ENCODE peak calls at places on chromosomes 4 and X, in five cellular contexts. N is CD8-positive, alpha-beta T cell; M is upper lobe of right lung; I is tibial artery; Y is pancreas. Z is an unnamed sample.
A peak's percentile ranks its signal among the peaks of the same experiment; 100 is the strongest.

GRCh38 chrX:45801554-45801953 is 600.9 kb upstream of the DIPK2B start:
- DNase-seq in N (no peak), M (no peak), I (no peak), Y (no peak), Z (peak; percentile 55)

GRCh38 chr4:82268050-82268825 is 105.6 kb downstream of the HNRNPD start:
- DNase-seq in N (peak; percentile 16), M (no peak), I (peak; percentile 54), Y (peak; percentile 50), Z (peak; percentile 44)

GRCh38 chrX:6505960-6506359 is 29.0 kb downstream of the VCX3A start:
- DNase-seq in N (no peak), M (no peak), I (no peak), Y (no peak), Z (no peak)

GRCh38 chr4:14650127-14650526 is 352.2 kb upstream of the CPEB2 start:
- DNase-seq in N (no peak), M (no peak), I (no peak), Y (no peak), Z (no peak)

GRCh38 chr4:73984736-73985527 is 3.1 kb downstream of the PPBP start:
- DNase-seq in N (no peak), M (no peak), I (no peak), Y (no peak), Z (no peak)

GRCh38 chr4:112523764-112524505 is 8.0 kb upstream of the NEUROG2 start:
- DNase-seq in N (peak; percentile 65), M (peak; percentile 84), I (no peak), Y (peak; percentile 78), Z (peak; percentile 47)

GRCh38 chr4:129362685-129363274 is 266.8 kb downstream of the C4orf33 start:
- DNase-seq in N (peak; percentile 4), M (no peak), I (peak; percentile 46), Y (peak; percentile 58), Z (peak; percentile 29)

GRCh38 chr4:181046809-181047208 is 1196.4 kb upstream of the TENM3 start:
- DNase-seq in N (no peak), M (no peak), I (no peak), Y (no peak), Z (no peak)

GRCh38 chrX:74349387-74349786 is 45.4 kb downstream of the ZCCHC13 start:
- DNase-seq in N (no peak), M (no peak), I (no peak), Y (no peak), Z (no peak)

GRCh38 chr4:36290641-36291040 is 9.2 kb downstream of the DTHD1 start:
- DNase-seq in N (no peak), M (no peak), I (no peak), Y (no peak), Z (no peak)

GRCh38 chr4:169054879-169055278 is 44.8 kb upstream of the CBR4 start:
- DNase-seq in N (no peak), M (no peak), I (no peak), Y (no peak), Z (no peak)

GRCh38 chr4:159240690-159241089 is 137.8 kb downstream of the RAPGEF2 start:
- DNase-seq in N (no peak), M (no peak), I (no peak), Y (no peak), Z (no peak)

GRCh38 chr4:104420766-104421165 is 73.9 kb downstream of the CXXC4 start:
- DNase-seq in N (no peak), M (no peak), I (no peak), Y (no peak), Z (no peak)

GRCh38 chr4:144905286-144905685 is 192.7 kb downstream of the ANAPC10 start:
- DNase-seq in N (no peak), M (no peak), I (no peak), Y (no peak), Z (no peak)

GRCh38 chr4:96972920-96973319 is 1133.0 kb downstream of the PDHA2 start:
- DNase-seq in N (no peak), M (no peak), I (no peak), Y (no peak), Z (no peak)

GRCh38 chr4:85565761-85566480 is 91.0 kb downstream of the ARHGAP24 start:
- DNase-seq in N (no peak), M (no peak), I (no peak), Y (no peak), Z (no peak)

GRCh38 chr4:94523617-94524016 is 71.9 kb downstream of the PDLIM5 start:
- DNase-seq in N (no peak), M (no peak), I (no peak), Y (no peak), Z (no peak)

GRCh38 chr4:127261476-127261875 is 371.3 kb upstream of the INTU start:
- DNase-seq in N (no peak), M (no peak), I (no peak), Y (no peak), Z (no peak)

GRCh38 chr4:119518230-119518892 is 110.2 kb downstream of the PDE5A start:
- DNase-seq in N (no peak), M (no peak), I (no peak), Y (no peak), Z (no peak)

GRCh38 chrX:94053575-94053974 is 379.6 kb downstream of the FAM133A start:
- DNase-seq in N (no peak), M (no peak), I (no peak), Y (no peak), Z (no peak)

GRCh38 chrX:2242326-2242725 is 258.4 kb downstream of the DHRSX start:
- DNase-seq in N (no peak), M (no peak), I (no peak), Y (no peak), Z (no peak)

GRCh38 chr4:140790765-140791164 is 34.6 kb upstream of the TBC1D9 start:
- DNase-seq in N (no peak), M (peak; percentile 71), I (peak; percentile 60), Y (no peak), Z (no peak)

GRCh38 chrX:30230395-30230794 is at the start of gene MAGEB3:
- DNase-seq in N (no peak), M (no peak), I (no peak), Y (no peak), Z (no peak)

GRCh38 chrX:150361777-150362351 is 1.3 kb upstream of the MAMLD1 start:
- DNase-seq in N (peak; percentile 16), M (no peak), I (no peak), Y (peak; percentile 23), Z (no peak)

GRCh38 chr4:62457356-62457755 is 1257.2 kb downstream of the ADGRL3 start:
- DNase-seq in N (no peak), M (no peak), I (no peak), Y (no peak), Z (no peak)

GRCh38 chrX:73855546-73855945 is 292.5 kb downstream of the CHIC1 start:
- DNase-seq in N (peak; percentile 41), M (no peak), I (peak; percentile 40), Y (peak; percentile 78), Z (peak; percentile 23)

GRCh38 chr4:101933855-101934254 is 143.3 kb downstream of the BANK1 start:
- DNase-seq in N (no peak), M (no peak), I (no peak), Y (no peak), Z (no peak)

GRCh38 chr4:80259012-80259411 is 7.5 kb upstream of the FGF5 start:
- DNase-seq in N (no peak), M (no peak), I (no peak), Y (no peak), Z (no peak)

GRCh38 chrX:149092179-149092578 is 412.9 kb downstream of the IDS start:
- DNase-seq in N (no peak), M (no peak), I (no peak), Y (no peak), Z (no peak)

GRCh38 chrX:136237074-136237473 is 14.1 kb downstream of the MAP7D3 start:
- DNase-seq in N (no peak), M (no peak), I (no peak), Y (no peak), Z (no peak)

DNA sequence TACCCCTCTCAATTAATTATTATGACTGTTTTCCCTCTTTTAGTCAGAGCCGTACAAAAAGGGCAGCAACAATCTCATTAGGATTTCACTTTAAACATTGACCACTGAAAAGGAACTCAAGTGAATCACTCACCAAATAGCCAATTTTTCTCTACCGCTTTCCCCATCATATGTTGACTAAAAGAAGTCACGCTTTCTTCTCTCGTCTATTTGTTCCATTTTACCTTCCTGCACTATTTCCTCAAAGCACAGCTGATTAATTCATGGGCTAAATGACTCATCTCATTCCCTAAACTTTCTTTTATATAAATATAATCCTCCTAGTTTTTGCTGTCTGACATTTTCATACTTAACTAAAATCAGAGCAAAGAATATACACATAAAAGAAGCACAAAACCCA is 8.2 kb downstream of the MID1 start:
- DNase-seq in N (no peak), M (no peak), I (no peak), Y (no peak), Z (no peak)
- H3K27ac ChIP-seq in N (no peak overlapping the region), M (no peak overlapping the region), I (no peak overlapping the region), Y (no peak overlapping the region), Z (no peak overlapping the region)

GRCh38 chr4:54001558-54002365 is 62.6 kb downstream of the CHIC2 start:
- DNase-seq in N (no peak), M (no peak), I (no peak), Y (no peak), Z (no peak)

GRCh38 chr4:54006755-54007154 is 57.6 kb downstream of the CHIC2 start:
- DNase-seq in N (no peak), M (no peak), I (no peak), Y (no peak), Z (no peak)

GRCh38 chr4:54005475-54005874 is 58.9 kb downstream of the CHIC2 start:
- DNase-seq in N (no peak), M (no peak), I (no peak), Y (no peak), Z (no peak)

GRCh38 chr4:54004463-54004862 is 59.9 kb downstream of the CHIC2 start:
- DNase-seq in N (no peak), M (no peak), I (no peak), Y (no peak), Z (no peak)
- H3K4me3 ChIP-seq in N (no peak overlapping the region), M (no peak overlapping the region), I (no peak overlapping the region), Y (no peak overlapping the region), Z (no peak overlapping the region)

GRCh38 chr4:28675582-28675981 is 1814.9 kb downstream of the STIM2 start:
- DNase-seq in N (no peak), M (no peak), I (no peak), Y (no peak), Z (no peak)

GRCh38 chr4:28682872-28683271 is 1822.2 kb downstream of the STIM2 start:
- DNase-seq in N (no peak), M (no peak), I (no peak), Y (no peak), Z (no peak)

GRCh38 chr4:28677808-28678207 is 1817.2 kb downstream of the STIM2 start:
- DNase-seq in N (no peak), M (no peak), I (no peak), Y (no peak), Z (no peak)
- H3K9me3 ChIP-seq in N (no peaks in the 10 kb centered on the region), M (no peaks in the 10 kb centered on the region), I (no peaks in the 10 kb centered on the region), Y (no peaks in the 10 kb centered on the region), Z (peaks cover 2% of the 10 kb centered on the region)

GRCh38 chr4:186701273-186701672 is 22.4 kb downstream of the FAT1 start:
- DNase-seq in N (no peak), M (no peak), I (no peak), Y (no peak), Z (no peak)

GRCh38 chr4:186700746-186701145 is 22.9 kb downstream of the FAT1 start:
- DNase-seq in N (no peak), M (no peak), I (peak; percentile 83), Y (no peak), Z (no peak)

GRCh38 chr4:186699298-186699697 is 24.4 kb downstream of the FAT1 start:
- DNase-seq in N (no peak), M (no peak), I (no peak), Y (peak; percentile 34), Z (no peak)

GRCh38 chr4:186698525-186698924 is 25.1 kb downstream of the FAT1 start:
- DNase-seq in N (no peak), M (no peak), I (no peak), Y (no peak), Z (no peak)

GRCh38 chr4:186699881-186700397 is 23.7 kb downstream of the FAT1 start:
- DNase-seq in N (no peak), M (no peak), I (peak; percentile 70), Y (no peak), Z (no peak)
- H3K27ac ChIP-seq in N (no peak overlapping the region), M (no peak overlapping the region), I (peak overlapping the region; percentile 85), Y (no peak overlapping the region), Z (no peak overlapping the region)